ENCODE peak calls at places on chromosome 1, in six cellular contexts. One of them, this sample, is unnamed.

GRCh38 chr1:4308826-4309225 is 345.6 kb upstream of the AJAP1 start:
- DNase-seq in HuH-7: no peak
- DNase-seq in amniotic stem cell: no peak
- DNase-seq in progenitor cell of endocrine pancreas: no peak
- DNase-seq in HT-29: no peak
- DNase-seq in stimulated activated CD4-positive, alpha-beta T cell treated with anti-CD3 and anti-CD28 coated beads, Interleukin-1b, Interleukin-23, amount 100 ng/mL, for 24 hours: no peak
- DNase-seq in this sample: no peak

GRCh38 chr1:165877940-165878556 is 50.6 kb downstream of the UCK2 start:
- DNase-seq in HuH-7: no peak
- DNase-seq in amniotic stem cell: no peak
- DNase-seq in progenitor cell of endocrine pancreas: no peak
- DNase-seq in HT-29: no peak
- DNase-seq in stimulated activated CD4-positive, alpha-beta T cell treated with anti-CD3 and anti-CD28 coated beads, Interleukin-1b, Interleukin-23, amount 100 ng/mL, for 24 hours: no peak
- DNase-seq in this sample: no peak

GRCh38 chr1:100358210-100358609 is 5.9 kb downstream of the CDC14A start:
- DNase-seq in HuH-7: no peak
- DNase-seq in amniotic stem cell: no peak
- DNase-seq in progenitor cell of endocrine pancreas: no peak
- DNase-seq in HT-29: peak
- DNase-seq in stimulated activated CD4-positive, alpha-beta T cell treated with anti-CD3 and anti-CD28 coated beads, Interleukin-1b, Interleukin-23, amount 100 ng/mL, for 24 hours: no peak
- DNase-seq in this sample: no peak

GRCh38 chr1:223834660-223835263 is 11.0 kb downstream of the TP53BP2 start:
- DNase-seq in HuH-7: no peak
- DNase-seq in amniotic stem cell: no peak
- DNase-seq in progenitor cell of endocrine pancreas: no peak
- DNase-seq in HT-29: no peak
- DNase-seq in stimulated activated CD4-positive, alpha-beta T cell treated with anti-CD3 and anti-CD28 coated beads, Interleukin-1b, Interleukin-23, amount 100 ng/mL, for 24 hours: no peak
- DNase-seq in this sample: no peak

GRCh38 chr1:12600880-12601633 is 17.0 kb downstream of the DHRS3 start:
- DNase-seq in HuH-7: peak
- DNase-seq in amniotic stem cell: no peak
- DNase-seq in progenitor cell of endocrine pancreas: no peak
- DNase-seq in HT-29: peak
- DNase-seq in stimulated activated CD4-positive, alpha-beta T cell treated with anti-CD3 and anti-CD28 coated beads, Interleukin-1b, Interleukin-23, amount 100 ng/mL, for 24 hours: no peak
- DNase-seq in this sample: no peak

GRCh38 chr1:17661546-17662157 is 93.5 kb upstream of the ACTL8 start:
- DNase-seq in HuH-7: peak
- DNase-seq in amniotic stem cell: no peak
- DNase-seq in progenitor cell of endocrine pancreas: peak
- DNase-seq in HT-29: peak
- DNase-seq in stimulated activated CD4-positive, alpha-beta T cell treated with anti-CD3 and anti-CD28 coated beads, Interleukin-1b, Interleukin-23, amount 100 ng/mL, for 24 hours: peak
- DNase-seq in this sample: no peak

GRCh38 chr1:59052194-59052593 is 244.7 kb upstream of the FGGY start:
- DNase-seq in HuH-7: no peak
- DNase-seq in amniotic stem cell: no peak
- DNase-seq in progenitor cell of endocrine pancreas: no peak
- DNase-seq in HT-29: peak
- DNase-seq in stimulated activated CD4-positive, alpha-beta T cell treated with anti-CD3 and anti-CD28 coated beads, Interleukin-1b, Interleukin-23, amount 100 ng/mL, for 24 hours: no peak
- DNase-seq in this sample: no peak

GRCh38 chr1:186008920-186009737 is 274.9 kb downstream of the HMCN1 start:
- DNase-seq in HuH-7: no peak
- DNase-seq in amniotic stem cell: no peak
- DNase-seq in progenitor cell of endocrine pancreas: no peak
- DNase-seq in HT-29: no peak
- DNase-seq in stimulated activated CD4-positive, alpha-beta T cell treated with anti-CD3 and anti-CD28 coated beads, Interleukin-1b, Interleukin-23, amount 100 ng/mL, for 24 hours: no peak
- DNase-seq in this sample: no peak

GRCh38 chr1:192529811-192530210 is 45.8 kb upstream of the RGS1 start:
- DNase-seq in HuH-7: no peak
- DNase-seq in amniotic stem cell: no peak
- DNase-seq in progenitor cell of endocrine pancreas: no peak
- DNase-seq in HT-29: no peak
- DNase-seq in stimulated activated CD4-positive, alpha-beta T cell treated with anti-CD3 and anti-CD28 coated beads, Interleukin-1b, Interleukin-23, amount 100 ng/mL, for 24 hours: no peak
- DNase-seq in this sample: no peak

GRCh38 chr1:20398744-20399143 is 87.3 kb downstream of the CAMK2N1 start:
- DNase-seq in HuH-7: no peak
- DNase-seq in amniotic stem cell: no peak
- DNase-seq in progenitor cell of endocrine pancreas: no peak
- DNase-seq in HT-29: no peak
- DNase-seq in stimulated activated CD4-positive, alpha-beta T cell treated with anti-CD3 and anti-CD28 coated beads, Interleukin-1b, Interleukin-23, amount 100 ng/mL, for 24 hours: no peak
- DNase-seq in this sample: no peak

GRCh38 chr1:231107600-231108326 is 54.1 kb upstream of the TRIM67 start:
- DNase-seq in HuH-7: no peak
- DNase-seq in amniotic stem cell: no peak
- DNase-seq in progenitor cell of endocrine pancreas: no peak
- DNase-seq in HT-29: no peak
- DNase-seq in stimulated activated CD4-positive, alpha-beta T cell treated with anti-CD3 and anti-CD28 coated beads, Interleukin-1b, Interleukin-23, amount 100 ng/mL, for 24 hours: no peak
- DNase-seq in this sample: no peak

GRCh38 chr1:231923461-231924132 is 297.0 kb downstream of the DISC1 start:
- DNase-seq in HuH-7: no peak
- DNase-seq in amniotic stem cell: no peak
- DNase-seq in progenitor cell of endocrine pancreas: no peak
- DNase-seq in HT-29: no peak
- DNase-seq in stimulated activated CD4-positive, alpha-beta T cell treated with anti-CD3 and anti-CD28 coated beads, Interleukin-1b, Interleukin-23, amount 100 ng/mL, for 24 hours: no peak
- DNase-seq in this sample: no peak

GRCh38 chr1:19122668-19123067 is 87.4 kb downstream of the UBR4 start:
- DNase-seq in HuH-7: no peak
- DNase-seq in amniotic stem cell: no peak
- DNase-seq in progenitor cell of endocrine pancreas: no peak
- DNase-seq in HT-29: peak
- DNase-seq in stimulated activated CD4-positive, alpha-beta T cell treated with anti-CD3 and anti-CD28 coated beads, Interleukin-1b, Interleukin-23, amount 100 ng/mL, for 24 hours: no peak
- DNase-seq in this sample: no peak

GRCh38 chr1:173302366-173302765 is 95.2 kb upstream of the TNFSF4 start:
- DNase-seq in HuH-7: no peak
- DNase-seq in amniotic stem cell: no peak
- DNase-seq in progenitor cell of endocrine pancreas: no peak
- DNase-seq in HT-29: no peak
- DNase-seq in stimulated activated CD4-positive, alpha-beta T cell treated with anti-CD3 and anti-CD28 coated beads, Interleukin-1b, Interleukin-23, amount 100 ng/mL, for 24 hours: no peak
- DNase-seq in this sample: no peak

GRCh38 chr1:844472-845026 is 79.2 kb upstream of the SAMD11 start:
- DNase-seq in HuH-7: no peak
- DNase-seq in amniotic stem cell: no peak
- DNase-seq in progenitor cell of endocrine pancreas: no peak
- DNase-seq in HT-29: no peak
- DNase-seq in stimulated activated CD4-positive, alpha-beta T cell treated with anti-CD3 and anti-CD28 coated beads, Interleukin-1b, Interleukin-23, amount 100 ng/mL, for 24 hours: no peak
- DNase-seq in this sample: no peak

GRCh38 chr1:225425211-225425786 is 2.5 kb downstream of the LBR start:
- DNase-seq in HuH-7: no peak
- DNase-seq in amniotic stem cell: no peak
- DNase-seq in progenitor cell of endocrine pancreas: no peak
- DNase-seq in HT-29: no peak
- DNase-seq in stimulated activated CD4-positive, alpha-beta T cell treated with anti-CD3 and anti-CD28 coated beads, Interleukin-1b, Interleukin-23, amount 100 ng/mL, for 24 hours: no peak
- DNase-seq in this sample: no peak